ENCODE peak calls at places on chromosomes 12 and 14, in four cellular contexts. One of them, this sample, is unnamed.

GRCh38 chr12:105357162-105357691 is 26.7 kb downstream of the C12orf75 start:
- ATAC-seq in natural killer cell: peak
- ATAC-seq in PC-3: peak
- ATAC-seq in activated B cell treated with CpG ODN at 0.5 μM for 24 hours: peak
- ATAC-seq in this sample: no peak

GRCh38 chr12:102675672-102676071 is 195.3 kb upstream of the IGF1 start:
- ATAC-seq in PC-3: no peak
- ATAC-seq in natural killer cell: no peak
- ATAC-seq in activated B cell treated with CpG ODN at 0.5 μM for 24 hours: no peak
- ATAC-seq in this sample: no peak

GRCh38 chr14:34568803-34569202 is 29.3 kb upstream of the EAPP start:
- ATAC-seq in activated B cell treated with CpG ODN at 0.5 μM for 24 hours: no peak
- ATAC-seq in natural killer cell: no peak
- ATAC-seq in PC-3: no peak
- ATAC-seq in this sample: no peak

GRCh38 chr12:47882796-47883546 is 21.8 kb downstream of the VDR start:
- ATAC-seq in PC-3: no peak
- ATAC-seq in activated B cell treated with CpG ODN at 0.5 μM for 24 hours: peak
- ATAC-seq in natural killer cell: no peak
- ATAC-seq in this sample: peak

GRCh38 chr14:105065280-105066228 is at the start of gene GPR132:
- ATAC-seq in natural killer cell: peak
- ATAC-seq in PC-3: peak
- ATAC-seq in activated B cell treated with CpG ODN at 0.5 μM for 24 hours: peak
- ATAC-seq in this sample: peak

GRCh38 chr14:69092840-69093422 is 60.0 kb downstream of the DCAF5 start:
- ATAC-seq in activated B cell treated with CpG ODN at 0.5 μM for 24 hours: no peak
- ATAC-seq in natural killer cell: no peak
- ATAC-seq in PC-3: no peak
- ATAC-seq in this sample: no peak

GRCh38 chr12:26987634-26988424 is 26.4 kb downstream of the TM7SF3 start:
- ATAC-seq in PC-3: peak
- ATAC-seq in activated B cell treated with CpG ODN at 0.5 μM for 24 hours: no peak
- ATAC-seq in natural killer cell: no peak
- ATAC-seq in this sample: no peak

GRCh38 chr12:45354399-45354798 is 138.5 kb downstream of the ANO6 start:
- ATAC-seq in PC-3: no peak
- ATAC-seq in activated B cell treated with CpG ODN at 0.5 μM for 24 hours: no peak
- ATAC-seq in natural killer cell: no peak
- ATAC-seq in this sample: peak

GRCh38 chr12:105205322-105206048 is 30.5 kb downstream of the APPL2 start:
- ATAC-seq in natural killer cell: no peak
- ATAC-seq in activated B cell treated with CpG ODN at 0.5 μM for 24 hours: no peak
- ATAC-seq in PC-3: peak
- ATAC-seq in this sample: no peak

GRCh38 chr14:76919811-76920571 is 93.8 kb downstream of the LRRC74A start:
- ATAC-seq in PC-3: peak
- ATAC-seq in activated B cell treated with CpG ODN at 0.5 μM for 24 hours: peak
- ATAC-seq in natural killer cell: peak
- ATAC-seq in this sample: no peak

This sample was measured in esophagus mucosa.